ENCODE peak calls at places on chromosome 19, in ten cellular contexts. H is HL-60, T is IMR-90, N is omental fat pad, O is Caco-2, V is cardiac muscle cell, S is ovary, X is neural crest cell, U is activated B cell treated with CpG ODN at 0.5 μM for 24 hours, Q is fibroblast of lung. A is an unnamed sample.

GRCh38 chr19:19539738-19540703 is 2.0 kb downstream of the CILP2 start:
- DNase-seq in V (no peak), O (no peak), U (peak), S (peak), X (no peak), T (peak), Q (peak), H (no peak), N (peak), A (no peak)

GRCh38 chr19:51712461-51713081 is 11.2 kb downstream of the HAS1 start:
- DNase-seq in S (no peak), T (peak), U (no peak), N (no peak), O (no peak), H (no peak), Q (peak), X (no peak), V (no peak), A (no peak)

GRCh38 chr19:38090561-38090960 is 133.5 kb downstream of the DPF1 start:
- DNase-seq in H (no peak), T (no peak), O (no peak), S (no peak), N (no peak), Q (no peak), V (no peak), U (no peak), X (no peak), A (no peak)

GRCh38 chr19:47661161-47661560 is 52.1 kb upstream of the EHD2 start:
- DNase-seq in N (no peak), Q (no peak), X (no peak), O (no peak), S (no peak), T (no peak), V (no peak), U (no peak), H (no peak), A (no peak)

GRCh38 chr19:38175422-38175821 is 48.6 kb downstream of the DPF1 start:
- DNase-seq in Q (no peak), N (no peak), T (no peak), X (no peak), U (no peak), S (no peak), H (no peak), V (no peak), O (no peak), A (no peak)

GRCh38 chr19:23957660-23958281 is 43.1 kb downstream of the ZNF726 start:
- DNase-seq in N (no peak), Q (peak), U (no peak), X (no peak), S (no peak), T (peak), O (no peak), H (no peak), V (no peak), A (no peak)

GRCh38 chr19:9863759-9864158 is 28.6 kb downstream of the PIN1 start:
- DNase-seq in H (no peak), Q (no peak), O (no peak), U (no peak), T (no peak), X (no peak), S (no peak), N (no peak), V (no peak), A (no peak)

GRCh38 chr19:21677696-21678418 is 89.5 kb downstream of the ZNF100 start:
- DNase-seq in V (no peak), N (no peak), O (no peak), Q (no peak), H (no peak), S (no peak), T (no peak), U (no peak), X (no peak), A (no peak)

GRCh38 chr19:47176071-47176626 is 45.5 kb downstream of the SAE1 start:
- DNase-seq in Q (peak), O (no peak), N (no peak), U (no peak), S (no peak), V (no peak), T (peak), H (no peak), X (no peak), A (no peak)

GRCh38 chr19:3534375-3535234 is 4.4 kb upstream of the TEKTIP1 start:
- DNase-seq in Q (no peak), H (no peak), V (no peak), O (no peak), T (no peak), X (no peak), S (no peak), N (no peak), U (no peak), A (no peak)

GRCh38 chr19:4870025-4870700 is 2.7 kb upstream of the PLIN3 start:
- DNase-seq in V (no peak), H (peak), S (peak), X (no peak), U (no peak), Q (peak), N (no peak), O (peak), T (peak), A (no peak)

GRCh38 chr19:29671393-29672076 is 6.3 kb downstream of the PLEKHF1 start:
- DNase-seq in S (no peak), X (no peak), O (no peak), V (no peak), T (no peak), U (peak), N (peak), Q (no peak), H (peak), A (no peak)

GRCh38 chr19:19482785-19483625 is 32.3 kb downstream of the TSSK6 start:
- DNase-seq in V (no peak), T (peak), X (no peak), S (no peak), H (no peak), U (no peak), N (no peak), Q (no peak), O (no peak), A (no peak)

GRCh38 chr19:3358392-3358918 is 7.9 kb upstream of the NFIC start:
- DNase-seq in U (no peak), T (no peak), H (no peak), O (no peak), V (no peak), S (peak), Q (no peak), N (no peak), X (no peak), A (no peak)

GRCh38 chr19:10286803-10287737 is at the start of gene ICAM4:
- DNase-seq in H (no peak), Q (peak), N (no peak), U (no peak), X (no peak), O (peak), S (peak), V (peak), T (peak), A (no peak)

GRCh38 chr19:13100031-13100588 is 2.5 kb downstream of the LYL1 start:
- DNase-seq in Q (no peak), U (peak), O (no peak), V (no peak), S (no peak), X (no peak), H (no peak), N (no peak), T (no peak), A (no peak)

GRCh38 chr19:28425431-28425931 is 787.5 kb downstream of the UQCRFS1 start:
- DNase-seq in H (no peak), S (no peak), X (no peak), U (no peak), O (no peak), N (no peak), Q (no peak), T (no peak), V (no peak), A (no peak)

GRCh38 chr19:52959613-52960295 is 2.9 kb downstream of the ZNF816 start:
- DNase-seq in N (no peak), S (no peak), O (no peak), T (no peak), U (no peak), X (no peak), H (no peak), V (no peak), Q (no peak), A (no peak)

GRCh38 chr19:48441360-48442050 is 4.3 kb upstream of the GRWD1 start:
- DNase-seq in O (no peak), Q (no peak), N (no peak), S (no peak), T (no peak), X (no peak), U (no peak), V (no peak), H (no peak), A (no peak)

GRCh38 chr19:51201712-51202111 is 23.2 kb upstream of the CD33 start:
- DNase-seq in H (no peak), S (no peak), V (no peak), O (no peak), U (no peak), Q (no peak), T (no peak), X (no peak), N (no peak), A (no peak)

GRCh38 chr19:12802267-12803106 is 618 bp downstream of the THSD8 start:
- DNase-seq in T (no peak), Q (no peak), X (no peak), U (no peak), S (peak), V (no peak), N (no peak), O (no peak), H (no peak), A (no peak)

GRCh38 chr19:56309511-56310185 is 5.0 kb downstream of the ZSCAN5A start:
- DNase-seq in Q (peak), O (peak), U (peak), H (peak), V (peak), T (peak), N (no peak), X (peak), S (no peak), A (peak)

GRCh38 chr19:15253513-15253912 is 21.3 kb upstream of the EPHX3 start:
- DNase-seq in T (no peak), U (no peak), H (no peak), V (no peak), X (no peak), S (no peak), Q (no peak), N (no peak), O (no peak), A (no peak)

GRCh38 chr19:5170329-5170745 is 170.3 kb downstream of the PTPRS start:
- DNase-seq in T (no peak), V (no peak), S (no peak), Q (no peak), N (no peak), X (peak), U (peak), O (peak), H (no peak), A (peak)

GRCh38 chr19:2791440-2791839 is 6.1 kb downstream of the THOP1 start:
- DNase-seq in O (no peak), H (no peak), U (no peak), Q (no peak), S (no peak), V (no peak), T (no peak), X (no peak), N (no peak), A (no peak)

GRCh38 chr19:47280183-47280797 is 5.6 kb downstream of the INAFM1 start:
- DNase-seq in S (peak), T (no peak), Q (no peak), V (no peak), N (no peak), X (peak), U (no peak), H (no peak), O (peak), A (no peak)

GRCh38 chr19:46745521-46746280 is at the start of gene FKRP:
- DNase-seq in O (peak), T (no peak), V (peak), H (peak), Q (no peak), N (no peak), U (peak), X (peak), S (peak), A (no peak)

GRCh38 chr19:12784871-12785430 is 6.3 kb upstream of the JUNB start:
- DNase-seq in Q (no peak), X (no peak), S (no peak), T (peak), N (no peak), U (no peak), V (no peak), O (no peak), H (no peak), A (no peak)

GRCh38 chr19:46919324-46919723 is 58.5 kb downstream of the ARHGAP35 start:
- DNase-seq in X (no peak), U (no peak), V (no peak), Q (peak), T (peak), N (no peak), S (no peak), O (no peak), H (no peak), A (no peak)

GRCh38 chr19:43412441-43412840 is 2.2 kb upstream of the TEX101 start:
- DNase-seq in U (no peak), H (no peak), T (no peak), O (peak), S (no peak), N (no peak), V (no peak), Q (no peak), X (no peak), A (no peak)

GRCh38 chr19:5281588-5281987 is 59.0 kb downstream of the PTPRS start:
- DNase-seq in Q (peak), O (no peak), V (no peak), S (peak), T (no peak), H (no peak), U (no peak), N (no peak), X (no peak), A (no peak)

GRCh38 chr19:37986048-37986750 is 79.2 kb downstream of the SIPA1L3 start:
- DNase-seq in U (no peak), V (no peak), N (no peak), H (no peak), T (no peak), S (no peak), Q (no peak), O (no peak), X (no peak), A (no peak)

GRCh38 chr19:30393046-30393445 is 20.9 kb downstream of the ZNF536 start:
- DNase-seq in X (no peak), Q (no peak), T (no peak), H (no peak), V (no peak), O (no peak), N (no peak), S (no peak), U (no peak), A (no peak)

GRCh38 chr19:46746281-46746965 is at the start of gene STRN4:
- DNase-seq in N (no peak), X (peak), S (peak), H (no peak), T (no peak), Q (no peak), O (peak), U (peak), V (peak), A (peak)

GRCh38 chr19:2775556-2776430 is 7.3 kb downstream of the SGTA start:
- DNase-seq in H (peak), V (no peak), N (no peak), S (peak), T (peak), Q (peak), X (no peak), O (no peak), U (peak), A (no peak)

GRCh38 chr19:588093-588742 is 1.5 kb upstream of the HCN2 start:
- DNase-seq in T (peak), X (peak), H (no peak), N (no peak), U (peak), V (peak), Q (peak), O (peak), S (no peak), A (peak)
- TF ChIP-seq CTCF in T (peak), X (peak), H (peak), N (no peak), U (no peak), V (peak), Q (peak), O (peak), S (no peak), A (peak)

DNA sequence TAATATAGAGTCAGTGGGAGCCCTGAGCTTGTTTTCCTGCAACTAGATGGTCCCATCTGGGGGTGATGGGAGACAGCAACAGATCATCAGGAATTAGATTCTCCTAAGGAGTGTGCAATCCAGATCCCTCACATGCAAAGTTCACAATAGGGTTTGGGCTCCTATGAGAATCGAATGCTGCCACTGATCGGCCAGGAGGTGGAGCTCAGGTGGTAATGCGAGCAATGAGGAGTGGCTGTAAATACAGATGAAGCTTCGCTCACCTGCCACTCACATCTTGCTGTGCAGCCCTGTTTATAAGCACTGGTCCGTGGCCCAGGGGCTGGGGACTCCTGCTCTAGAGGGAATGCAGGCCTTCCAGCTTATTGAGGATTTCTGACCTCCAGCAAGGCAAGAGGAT is 5.7 kb downstream of the ZNF558 start:
- DNase-seq in S (no peak), O (peak), X (no peak), V (no peak), H (no peak), N (no peak), T (no peak), U (no peak), Q (no peak), A (no peak)
- TF ChIP-seq CTCF in S (no peak), O (no peak), X (no peak), V (no peak), H (no peak), N (no peak), T (no peak), U (no peak), Q (no peak), A (no peak)

GRCh38 chr19:41366089-41366488 is 2.1 kb upstream of the B9D2 start:
- DNase-seq in H (no peak), N (no peak), Q (no peak), S (no peak), T (no peak), U (no peak), O (peak), V (no peak), X (no peak), A (no peak)
- TF ChIP-seq CTCF in H (no peak), N (no peak), Q (no peak), S (no peak), T (peak), U (no peak), O (no peak), V (peak), X (peak), A (peak)

DNA sequence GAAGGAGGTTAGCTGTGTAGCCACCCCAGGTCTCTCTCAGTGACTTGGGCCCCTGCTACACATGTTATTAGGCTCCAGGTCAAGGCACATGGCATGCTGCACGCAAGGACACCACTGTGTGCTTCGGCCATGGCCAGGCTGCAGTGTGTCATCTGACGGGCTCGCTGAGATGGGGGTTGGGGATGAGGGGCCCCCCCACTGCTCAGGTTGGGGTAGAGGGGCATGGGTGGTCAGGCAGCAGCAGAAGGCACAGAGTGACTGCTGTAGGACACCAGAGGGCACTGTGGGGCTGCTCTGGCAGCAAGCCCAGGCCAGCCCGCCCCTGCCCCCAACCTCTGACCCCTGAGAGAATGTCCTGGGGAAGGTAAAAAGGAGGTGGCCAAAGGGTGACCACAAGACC is 32.2 kb upstream of the ISYNA1 start:
- DNase-seq in X (peak), H (no peak), N (no peak), V (peak), S (no peak), U (no peak), T (no peak), O (peak), Q (no peak), A (no peak)
- TF ChIP-seq CTCF in X (peak), H (peak), N (no peak), V (peak), S (peak), U (no peak), T (peak), O (peak), Q (peak), A (peak)

DNA sequence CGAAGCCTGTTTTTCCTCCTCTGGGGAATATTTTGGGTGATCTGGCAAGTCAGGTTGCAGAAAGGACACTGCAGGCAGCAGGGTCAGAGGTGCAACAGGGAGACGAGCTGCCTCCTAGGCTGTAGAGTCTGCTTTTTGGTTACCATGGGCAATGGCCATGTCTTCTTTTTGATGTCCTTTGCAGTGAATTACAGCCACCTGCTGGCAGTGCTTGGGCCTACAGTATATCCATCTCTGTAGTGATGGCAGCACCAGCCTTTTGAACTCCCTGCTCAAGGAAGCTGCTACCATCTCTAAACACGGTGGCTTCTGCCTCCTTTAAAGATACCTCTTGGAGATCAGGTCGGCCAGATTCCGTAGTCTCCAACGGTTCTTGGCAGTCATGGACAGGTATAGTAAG is 73.9 kb downstream of the WTIP start:
- DNase-seq in X (no peak), S (no peak), H (no peak), N (no peak), U (no peak), T (no peak), Q (peak), V (no peak), O (peak), A (no peak)
- TF ChIP-seq CTCF in X (peak), S (no peak), H (peak), N (no peak), U (no peak), T (peak), Q (no peak), V (peak), O (peak), A (peak)

GRCh38 chr19:33717878-33718277 is 78.8 kb upstream of the KCTD15 start:
- DNase-seq in S (no peak), V (no peak), T (no peak), Q (no peak), U (no peak), X (no peak), N (no peak), H (no peak), O (no peak), A (no peak)

GRCh38 chr19:33715462-33715861 is 81.2 kb upstream of the KCTD15 start:
- DNase-seq in X (no peak), Q (no peak), N (no peak), T (no peak), U (no peak), V (no peak), H (no peak), O (no peak), S (no peak), A (no peak)

GRCh38 chr19:33712268-33712667 is 84.4 kb upstream of the KCTD15 start:
- DNase-seq in T (no peak), O (no peak), Q (no peak), X (no peak), V (no peak), N (no peak), H (no peak), U (no peak), S (no peak), A (no peak)

GRCh38 chr19:33713194-33713593 is 83.5 kb upstream of the KCTD15 start:
- DNase-seq in O (no peak), V (no peak), U (no peak), X (no peak), Q (no peak), N (no peak), H (no peak), S (no peak), T (no peak), A (no peak)

GRCh38 chr19:33714149-33714548 is 82.5 kb upstream of the KCTD15 start:
- DNase-seq in X (no peak), V (no peak), N (no peak), O (no peak), Q (no peak), T (no peak), U (no peak), H (no peak), S (no peak), A (no peak)
- TF ChIP-seq CTCF in X (no peak), V (no peak), N (no peak), O (no peak), Q (no peak), T (no peak), U (no peak), H (no peak), S (no peak), A (no peak)

A was measured in progenitor cell of endocrine pancreas.